ENCODE peak calls at places on chromosomes 6 and 20, in four cellular contexts. N, T, A and H are unnamed samples.

GRCh38 chr6:6452002-6452401 is 131.5 kb upstream of the F13A1 start:
- DNase-seq in N (no peak), T (no peak), A (no peak), H (no peak)

GRCh38 chr6:169086020-169086419 is 167.6 kb downstream of the THBS2 start:
- DNase-seq in N (no peak), T (no peak), A (no peak), H (no peak)

GRCh38 chr6:126716826-126717514 is 377.1 kb downstream of the CENPW start:
- DNase-seq in N (no peak), T (no peak), A (no peak), H (no peak)

GRCh38 chr6:159595173-159595572 is 97.9 kb downstream of the SOD2 start:
- DNase-seq in N (peak), T (peak), A (no peak), H (no peak)

GRCh38 chr20:57653546-57653900 is 33.3 kb upstream of the ZBP1 start:
- DNase-seq in N (no peak), T (no peak), A (peak), H (peak)

GRCh38 chr6:83371428-83371827 is 59.4 kb downstream of the ME1 start:
- DNase-seq in N (peak), T (peak), A (no peak), H (no peak)

GRCh38 chr6:47203968-47204611 is 105.6 kb downstream of the TNFRSF21 start:
- DNase-seq in N (no peak), T (no peak), A (no peak), H (no peak)

GRCh38 chr6:43764767-43765166 is 5.2 kb upstream of the VEGFA start:
- DNase-seq in N (no peak), T (no peak), A (no peak), H (no peak)

GRCh38 chr6:26025047-26025893 is 62.0 kb upstream of the HFE start:
- DNase-seq in N (peak), T (peak), A (no peak), H (peak)

DNA sequence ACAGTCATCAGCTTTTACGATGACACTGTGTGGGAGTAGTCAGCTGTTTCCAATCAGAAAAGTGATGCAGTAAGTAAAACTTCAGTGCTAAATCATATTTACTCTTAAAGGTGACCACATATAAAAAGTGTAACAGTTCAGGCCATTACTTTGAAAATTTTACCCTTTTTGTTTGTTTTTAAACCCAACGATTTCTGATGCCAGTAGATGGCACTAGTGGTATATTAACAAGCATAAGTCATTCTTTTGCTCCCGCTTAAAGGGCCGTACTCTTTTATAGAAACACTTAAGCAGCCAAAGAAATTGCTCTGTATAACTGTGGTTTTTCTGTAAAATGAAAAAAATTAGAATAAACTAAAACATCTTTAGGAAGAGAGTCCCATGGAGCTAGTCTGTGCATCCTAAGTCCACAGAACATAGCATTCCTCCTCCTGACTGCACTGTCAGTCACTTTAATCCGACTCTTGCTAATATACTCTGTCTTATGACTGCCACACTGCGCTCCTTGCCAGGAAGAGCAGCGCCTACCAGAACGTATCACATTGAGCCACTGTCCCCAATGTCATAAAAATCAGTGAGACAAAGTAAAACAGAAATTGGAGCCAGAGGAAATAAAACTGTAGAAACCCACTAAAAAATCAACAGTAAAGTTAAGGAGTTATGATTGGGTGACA is 25.1 kb downstream of the HEBP2 start:
- DNase-seq in N (peak), T (peak), A (no peak), H (peak)
- H3K4me3 ChIP-seq in N (no peak), T (no peak), A (no peak), H (no peak)

DNA sequence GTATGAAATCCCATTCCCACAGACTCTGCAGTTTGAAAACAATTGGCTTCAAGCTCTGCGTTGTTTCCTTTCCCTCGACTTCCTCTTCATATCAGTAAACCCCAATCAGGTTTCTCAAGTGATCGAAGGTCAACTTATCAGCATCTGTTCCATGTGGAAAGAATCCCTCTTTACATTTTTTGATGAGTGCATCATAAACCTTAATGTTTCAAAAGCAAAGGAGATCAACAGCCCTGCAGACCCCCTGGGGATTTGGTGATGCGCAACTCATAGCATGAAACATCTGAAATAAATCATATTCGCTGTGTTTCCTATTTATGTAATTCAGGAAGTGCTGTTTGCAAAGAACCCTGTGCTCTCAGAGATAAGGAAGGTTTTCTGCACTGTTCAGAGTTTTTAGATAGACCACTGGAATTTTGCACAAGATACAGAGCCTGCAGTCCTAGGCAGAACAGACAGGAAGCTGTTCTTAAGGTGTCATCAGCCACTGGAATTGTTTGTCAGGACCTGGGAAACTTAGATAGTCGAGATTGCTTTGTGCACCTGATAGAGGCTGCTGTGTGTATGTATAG is 216.0 kb downstream of the HIVEP2 start:
- DNase-seq in N (peak), T (peak), A (no peak), H (peak)
- H3K4me3 ChIP-seq in N (no peak), T (no peak), A (no peak), H (no peak)

GRCh38 chr6:96150431-96150830 is 134.7 kb downstream of the FUT9 start:
- DNase-seq in N (no peak), T (no peak), A (no peak), H (no peak)
- H3K4me3 ChIP-seq in N (no peak), T (no peak), A (no peak), H (no peak)

DNA sequence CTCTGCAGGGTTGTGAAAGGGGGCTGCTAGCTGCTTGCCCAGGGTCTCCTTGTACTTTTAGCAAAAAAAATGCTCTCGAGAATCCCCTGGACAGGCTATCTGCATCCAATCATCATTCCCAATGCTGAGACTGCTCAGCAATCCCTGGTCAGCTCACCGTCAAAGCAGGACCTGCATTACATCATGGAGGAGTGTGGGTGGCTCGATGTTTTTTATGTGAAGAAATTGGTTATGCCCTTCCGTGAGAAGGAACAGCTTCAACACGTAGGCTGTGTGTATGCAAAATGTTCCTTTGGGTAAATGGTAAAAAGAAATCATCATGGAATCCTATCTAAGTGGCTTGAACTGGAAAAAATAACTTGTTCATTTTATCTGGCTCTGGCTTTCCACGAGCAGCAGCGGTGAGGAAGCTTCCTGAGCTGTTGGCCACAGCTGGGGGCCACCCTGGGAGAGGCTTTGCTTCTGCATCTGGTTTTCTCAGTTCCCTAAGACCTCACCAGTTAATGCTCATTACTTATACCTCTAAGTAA is 111.4 kb downstream of the FYN start:
- DNase-seq in N (peak), T (peak), A (no peak), H (peak)
- H3K4me3 ChIP-seq in N (no peak), T (no peak), A (no peak), H (no peak)

DNA sequence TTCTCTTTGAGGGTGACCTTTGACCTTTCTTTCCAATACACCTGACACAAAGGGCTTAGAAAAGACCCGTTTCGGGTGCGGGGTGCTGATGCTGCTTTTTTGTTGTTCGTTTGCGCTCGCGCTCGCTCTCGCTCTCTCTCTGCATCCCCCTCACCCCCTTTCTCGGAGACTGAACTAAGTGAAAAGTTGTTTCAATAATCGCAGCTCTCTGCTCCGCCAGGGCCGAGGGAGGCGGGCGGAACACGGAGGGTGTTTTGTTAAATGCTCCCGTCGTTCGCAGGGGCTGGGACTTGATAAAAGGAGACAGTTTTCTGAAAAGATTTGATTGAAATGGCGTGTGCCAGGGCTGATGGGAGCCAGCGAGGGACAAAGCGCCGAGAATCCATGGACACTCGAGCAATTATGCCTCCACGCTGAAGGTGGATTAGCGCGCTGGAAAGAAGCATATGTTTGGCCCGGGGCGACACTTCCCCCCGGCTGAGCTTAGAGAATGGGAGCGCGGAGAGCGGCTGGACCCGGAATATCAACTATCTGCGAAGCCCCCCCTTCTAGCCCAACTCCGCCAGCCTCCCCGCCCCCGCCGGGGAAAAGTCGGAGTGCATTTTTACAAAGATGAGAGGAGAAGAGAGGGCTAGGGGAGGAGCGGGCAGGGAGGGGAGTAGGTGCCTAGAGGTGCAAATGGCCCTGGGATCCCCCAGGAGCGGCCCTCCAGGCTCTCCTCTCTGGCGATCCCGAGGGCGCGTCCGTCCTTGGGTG is 25.0 kb downstream of the TFAP2A start:
- DNase-seq in N (no peak), T (no peak), A (no peak), H (no peak)
- H3K4me3 ChIP-seq in N (peak), T (no peak), A (peak), H (peak)

DNA sequence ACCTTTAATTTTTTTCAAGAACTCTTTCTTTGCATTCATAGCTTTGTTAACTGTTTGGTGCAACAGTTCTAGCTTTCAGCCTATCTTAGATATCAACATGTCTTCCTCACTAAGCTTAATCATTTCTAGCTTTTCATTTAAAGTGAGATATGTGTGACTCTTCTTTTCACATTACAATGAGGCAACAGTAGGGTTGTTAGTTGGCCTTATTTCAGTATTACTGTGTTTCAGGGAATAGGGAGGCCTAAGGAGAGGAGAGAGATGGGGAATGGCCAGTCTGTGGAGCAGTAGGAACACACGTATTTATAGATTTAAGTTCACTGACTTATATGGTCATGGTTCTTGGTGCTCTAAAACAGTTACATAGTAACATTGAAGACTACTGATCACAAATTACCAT is 35.8 kb downstream of the CST9L start:
- DNase-seq in N (no peak), T (no peak), A (no peak), H (no peak)
- H3K4me3 ChIP-seq in N (no peak), T (no peak), A (no peak), H (no peak)

DNA sequence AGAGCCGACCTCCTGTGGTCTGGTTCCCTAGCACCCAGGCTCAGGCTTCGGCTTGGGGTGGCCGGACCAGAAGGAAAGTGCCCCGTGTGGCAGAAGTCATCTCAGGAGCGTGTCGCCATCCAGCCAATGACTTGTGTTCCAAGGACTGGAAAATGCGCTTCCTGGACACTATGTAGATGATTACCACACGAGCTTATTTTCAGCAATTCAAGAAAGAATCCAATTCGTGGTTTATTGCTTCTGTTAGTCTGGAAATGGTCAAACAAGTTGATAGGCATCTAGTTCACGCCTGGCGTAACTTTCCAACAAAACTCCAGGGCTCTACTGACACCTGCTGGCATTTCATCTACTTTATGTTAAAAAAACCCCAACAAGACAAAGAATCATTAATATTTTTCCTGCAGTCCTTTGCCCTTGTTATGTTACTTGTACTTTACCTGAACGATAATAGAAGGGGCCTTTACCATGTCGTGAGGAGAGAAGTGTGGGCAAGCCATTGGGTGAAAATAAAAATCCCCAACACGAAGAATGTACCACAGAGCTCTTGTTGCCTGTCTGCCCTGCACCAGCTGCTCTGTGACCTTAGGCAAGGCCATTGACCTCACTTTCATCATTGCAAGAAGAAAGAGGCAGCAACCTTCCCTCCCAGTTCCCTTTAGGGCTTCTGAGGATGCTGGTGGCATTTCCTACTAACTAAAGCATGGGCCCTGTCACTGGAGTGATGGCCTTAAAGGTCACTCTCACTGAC is 154.7 kb upstream of the LAMP5 start:
- DNase-seq in N (peak), T (peak), A (peak), H (peak)
- H3K4me3 ChIP-seq in N (peak), T (no peak), A (no peak), H (no peak)